ENCODE peak calls at places on chromosomes 5 and 9, in ten cellular contexts. X, E, M, P, J, O, K, C, N and S are unnamed samples.

GRCh38 chr9:114271556-114272510 is 51.1 kb upstream of the ORM1 start:
- DNase-seq in X (peak), E (no peak), M (no peak), P (no peak), J (no peak), O (no peak), K (peak), C (no peak), N (no peak), S (peak)

GRCh38 chr5:143386725-143387124 is 16.8 kb downstream of the NR3C1 start:
- DNase-seq in X (peak), E (no peak), M (no peak), P (no peak), J (no peak), O (no peak), K (no peak), C (no peak), N (no peak), S (no peak)

GRCh38 chr9:87277346-87277745 is 220.3 kb upstream of the DAPK1 start:
- DNase-seq in X (no peak), E (no peak), M (no peak), P (no peak), J (no peak), O (no peak), K (no peak), C (no peak), N (no peak), S (no peak)

GRCh38 chr5:103425686-103426454 is 136.7 kb downstream of the NUDT12 start:
- DNase-seq in X (peak), E (no peak), M (no peak), P (no peak), J (no peak), O (no peak), K (no peak), C (no peak), N (no peak), S (no peak)

GRCh38 chr5:1054799-1055775 is 46.5 kb downstream of the NKD2 start:
- DNase-seq in X (no peak), E (no peak), M (no peak), P (no peak), J (no peak), O (no peak), K (no peak), C (no peak), N (no peak), S (no peak)

GRCh38 chr5:39452846-39453245 is 28.1 kb upstream of the DAB2 start:
- DNase-seq in X (no peak), E (no peak), M (no peak), P (no peak), J (no peak), O (no peak), K (no peak), C (no peak), N (no peak), S (no peak)

GRCh38 chr9:96100385-96100978 is 201.5 kb downstream of the HSD17B3 start:
- DNase-seq in X (no peak), E (no peak), M (peak), P (no peak), J (no peak), O (no peak), K (no peak), C (no peak), N (no peak), S (peak)

GRCh38 chr5:24642022-24642421 is 2.8 kb downstream of the CDH10 start:
- DNase-seq in X (peak), E (no peak), M (peak), P (no peak), J (no peak), O (no peak), K (no peak), C (no peak), N (no peak), S (no peak)

GRCh38 chr5:134964359-134965270 is 3.1 kb upstream of the CATSPER3 start:
- DNase-seq in X (no peak), E (no peak), M (no peak), P (peak), J (no peak), O (no peak), K (no peak), C (no peak), N (no peak), S (no peak)

GRCh38 chr9:121095057-121095456 is 20.3 kb downstream of the CNTRL start:
- DNase-seq in X (no peak), E (no peak), M (no peak), P (no peak), J (no peak), O (no peak), K (no peak), C (no peak), N (no peak), S (no peak)

GRCh38 chr9:34417734-34418133 is 40.6 kb downstream of the FAM219A start:
- DNase-seq in X (no peak), E (no peak), M (no peak), P (no peak), J (no peak), O (no peak), K (no peak), C (no peak), N (no peak), S (no peak)

GRCh38 chr9:133797406-133798150 is 59.4 kb upstream of the SARDH start:
- DNase-seq in X (no peak), E (no peak), M (no peak), P (no peak), J (no peak), O (no peak), K (no peak), C (no peak), N (no peak), S (no peak)

GRCh38 chr5:151234476-151235238 is 10.8 kb upstream of the CCDC69 start:
- DNase-seq in X (peak), E (no peak), M (peak), P (peak), J (no peak), O (no peak), K (peak), C (no peak), N (no peak), S (no peak)

GRCh38 chr9:70259512-70259802 is 679 bp downstream of the SMC5 start:
- DNase-seq in X (no peak), E (no peak), M (no peak), P (no peak), J (no peak), O (no peak), K (no peak), C (no peak), N (no peak), S (no peak)

GRCh38 chr5:54673523-54674225 is 156.1 kb downstream of the SNX18 start:
- DNase-seq in X (peak), E (peak), M (no peak), P (peak), J (peak), O (no peak), K (no peak), C (peak), N (peak), S (no peak)

GRCh38 chr5:154627711-154628678 is 127.2 kb upstream of the LARP1 start:
- DNase-seq in X (peak), E (no peak), M (peak), P (no peak), J (no peak), O (no peak), K (no peak), C (no peak), N (no peak), S (no peak)

GRCh38 chr9:96555567-96556386 is 63.9 kb downstream of the CDC14B start:
- DNase-seq in X (peak), E (no peak), M (no peak), P (no peak), J (no peak), O (no peak), K (no peak), C (no peak), N (no peak), S (no peak)

GRCh38 chr5:1183424-1184162 is 17.8 kb upstream of the SLC6A19 start:
- DNase-seq in X (no peak), E (no peak), M (no peak), P (no peak), J (no peak), O (no peak), K (no peak), C (no peak), N (no peak), S (no peak)

GRCh38 chr9:123368023-123368422 is 12.0 kb downstream of the CRB2 start:
- DNase-seq in X (no peak), E (no peak), M (no peak), P (no peak), J (no peak), O (no peak), K (no peak), C (no peak), N (no peak), S (no peak)

GRCh38 chr5:135018457-135018856 is 15.6 kb downstream of the PITX1 start:
- DNase-seq in X (no peak), E (no peak), M (no peak), P (no peak), J (no peak), O (no peak), K (no peak), C (no peak), N (no peak), S (no peak)